ENCODE peak calls at places on chromosomes 11 and 22, in six cellular contexts. K is iPS-NIHi11; M is foreskin fibroblast; G is activated T-cell treated with anti-CD3 and anti-CD28 coated beads, Interleukin-2, amount 50 U/mL, for 72 hours; Q is AG09319; N is CD4-positive, alpha-beta T cell. Z is an unnamed sample.

GRCh38 chr22:23909258-23909898 is 15.2 kb downstream of the MIF start:
- DNase-seq in K (no peak), M (no peak), G (no peak), Q (no peak), N (no peak), Z (peak)

GRCh38 chr22:24827305-24827704 is 21.3 kb downstream of the SGSM1 start:
- DNase-seq in K (no peak), M (no peak), G (no peak), Q (no peak), N (no peak), Z (no peak)

GRCh38 chr11:94604496-94604895 is 37.3 kb downstream of the PIWIL4 start:
- DNase-seq in K (no peak), M (no peak), G (no peak), Q (no peak), N (no peak), Z (no peak)

GRCh38 chr11:72091292-72091691 is 10.6 kb downstream of the LRRC51 start:
- DNase-seq in K (peak), M (peak), G (peak), Q (no peak), N (peak), Z (peak)

GRCh38 chr22:48905206-48905975 is 922.3 kb downstream of the BRD1 start:
- DNase-seq in K (no peak), M (no peak), G (no peak), Q (no peak), N (no peak), Z (no peak)

GRCh38 chr11:11584446-11584810 is 37.4 kb downstream of the GALNT18 start:
- DNase-seq in K (no peak), M (peak), G (no peak), Q (no peak), N (no peak), Z (no peak)

GRCh38 chr11:35907648-35908431 is 36.0 kb upstream of the LDLRAD3 start:
- DNase-seq in K (no peak), M (peak), G (no peak), Q (no peak), N (no peak), Z (peak)

GRCh38 chr11:117670443-117670842 is 126.6 kb downstream of the DSCAML1 start:
- DNase-seq in K (no peak), M (no peak), G (no peak), Q (no peak), N (no peak), Z (no peak)

GRCh38 chr22:49097171-49097925 is 730.3 kb downstream of the BRD1 start:
- DNase-seq in K (no peak), M (no peak), G (no peak), Q (no peak), N (no peak), Z (no peak)

GRCh38 chr11:97361812-97362378 is 972.1 kb downstream of the JRKL start:
- DNase-seq in K (no peak), M (no peak), G (no peak), Q (no peak), N (no peak), Z (no peak)

GRCh38 chr11:46319074-46319453 is 28.2 kb upstream of the DGKZ start:
- DNase-seq in K (no peak), M (no peak), G (no peak), Q (no peak), N (no peak), Z (no peak)

Z was measured in lung microvascular endothelial cell.